ENCODE peak calls at places on chromosomes 6 and 20, in ten cellular contexts. N is left ventricle myocardium inferior; H is effector memory CD4-positive, alpha-beta T cell; G is body of pancreas; K is colonic mucosa; A is cardiac muscle cell; X is iPS DF 6.9; C is aorta; S is PC-9; D is right atrium auricular region. W is an unnamed sample.

GRCh38 chr6:17281100-17281496 is at the start of gene RBM24:
- DNase-seq in N (peak; percentile 44), H (no peak), G (peak; percentile 64), K (peak; percentile 86), A (peak; percentile 62), X (no peak), C (peak; percentile 76), S (peak; percentile 43), D (no peak), W (no peak)

GRCh38 chr6:12543953-12544352 is 172.6 kb upstream of the PHACTR1 start:
- DNase-seq in N (no peak), H (no peak), G (peak; percentile 62), K (no peak), A (no peak), X (no peak), C (no peak), S (no peak), D (no peak), W (no peak)

GRCh38 chr20:10115021-10115420 is 80.2 kb downstream of the ANKEF1 start:
- DNase-seq in N (no peak), H (no peak), G (no peak), K (no peak), A (no peak), X (no peak), C (no peak), S (no peak), D (no peak), W (peak; percentile 53)

GRCh38 chr6:99334526-99335127 is 14.8 kb downstream of the FAXC start:
- DNase-seq in N (no peak), H (no peak), G (peak; percentile 51), K (peak; percentile 22), A (peak; percentile 57), X (no peak), C (no peak), S (peak; percentile 20), D (no peak), W (peak; percentile 44)

GRCh38 chr20:48912065-48912464 is 9.4 kb upstream of the ARFGEF2 start:
- DNase-seq in N (no peak), H (no peak), G (no peak), K (no peak), A (no peak), X (no peak), C (no peak), S (no peak), D (no peak), W (no peak)

GRCh38 chr20:45433316-45433715 is 17.4 kb downstream of the PIGT start:
- DNase-seq in N (peak; percentile 81), H (no peak), G (peak; percentile 26), K (no peak), A (no peak), X (no peak), C (peak; percentile 80), S (peak; percentile 47), D (peak; percentile 67), W (no peak)

GRCh38 chr6:170164271-170164900 is 126.5 kb downstream of the DLL1 start:
- DNase-seq in N (no peak), H (no peak), G (no peak), K (no peak), A (no peak), X (no peak), C (no peak), S (no peak), D (no peak), W (no peak)

GRCh38 chr6:74645108-74645849 is 560.6 kb downstream of the COL12A1 start:
- DNase-seq in N (no peak), H (no peak), G (no peak), K (no peak), A (no peak), X (no peak), C (no peak), S (no peak), D (no peak), W (no peak)

GRCh38 chr6:29792123-29793035 is 35.2 kb upstream of the HLA-G start:
- DNase-seq in N (peak; percentile 77), H (peak; percentile 85), G (peak; percentile 62), K (peak; percentile 83), A (peak; percentile 16), X (no peak), C (peak; percentile 85), S (peak; percentile 69), D (peak; percentile 78), W (peak; percentile 32)

GRCh38 chr6:11414564-11414963 is 123.0 kb upstream of the TMEM170B start:
- DNase-seq in N (no peak), H (peak; percentile 44), G (no peak), K (no peak), A (no peak), X (no peak), C (no peak), S (peak; percentile 69), D (no peak), W (peak; percentile 71)

GRCh38 chr6:168032383-168032760 is 34.9 kb downstream of the KIF25 start:
- DNase-seq in N (no peak), H (no peak), G (no peak), K (peak; percentile 18), A (no peak), X (no peak), C (no peak), S (no peak), D (peak; percentile 55), W (no peak)

GRCh38 chr20:58019027-58019849 is 209.2 kb downstream of the ANKRD60 start:
- DNase-seq in N (no peak), H (no peak), G (no peak), K (peak; percentile 16), A (no peak), X (no peak), C (peak; percentile 61), S (peak; percentile 62), D (peak; percentile 28), W (no peak)

GRCh38 chr6:158848441-158848840 is 29.3 kb upstream of the EZR start:
- DNase-seq in N (no peak), H (no peak), G (peak; percentile 79), K (no peak), A (no peak), X (no peak), C (no peak), S (no peak), D (no peak), W (no peak)

GRCh38 chr20:37816003-37816402 is 86.9 kb upstream of the VSTM2L start:
- DNase-seq in N (no peak), H (no peak), G (no peak), K (no peak), A (no peak), X (peak; percentile 9), C (no peak), S (no peak), D (no peak), W (no peak)

GRCh38 chr6:105591053-105591452 is 188.2 kb upstream of the PREP start:
- DNase-seq in N (no peak), H (no peak), G (no peak), K (no peak), A (no peak), X (no peak), C (no peak), S (no peak), D (no peak), W (no peak)

GRCh38 chr6:105593056-105593455 is 190.2 kb upstream of the PREP start:
- DNase-seq in N (no peak), H (no peak), G (no peak), K (no peak), A (no peak), X (no peak), C (no peak), S (no peak), D (no peak), W (no peak)

GRCh38 chr6:105592329-105592728 is 189.4 kb upstream of the PREP start:
- DNase-seq in N (no peak), H (no peak), G (no peak), K (no peak), A (no peak), X (no peak), C (no peak), S (peak; percentile 47), D (no peak), W (peak; percentile 69)

GRCh38 chr6:105587349-105588115 is 184.7 kb upstream of the PREP start:
- DNase-seq in N (no peak), H (no peak), G (no peak), K (no peak), A (no peak), X (no peak), C (no peak), S (peak; percentile 50), D (no peak), W (no peak)

DNA sequence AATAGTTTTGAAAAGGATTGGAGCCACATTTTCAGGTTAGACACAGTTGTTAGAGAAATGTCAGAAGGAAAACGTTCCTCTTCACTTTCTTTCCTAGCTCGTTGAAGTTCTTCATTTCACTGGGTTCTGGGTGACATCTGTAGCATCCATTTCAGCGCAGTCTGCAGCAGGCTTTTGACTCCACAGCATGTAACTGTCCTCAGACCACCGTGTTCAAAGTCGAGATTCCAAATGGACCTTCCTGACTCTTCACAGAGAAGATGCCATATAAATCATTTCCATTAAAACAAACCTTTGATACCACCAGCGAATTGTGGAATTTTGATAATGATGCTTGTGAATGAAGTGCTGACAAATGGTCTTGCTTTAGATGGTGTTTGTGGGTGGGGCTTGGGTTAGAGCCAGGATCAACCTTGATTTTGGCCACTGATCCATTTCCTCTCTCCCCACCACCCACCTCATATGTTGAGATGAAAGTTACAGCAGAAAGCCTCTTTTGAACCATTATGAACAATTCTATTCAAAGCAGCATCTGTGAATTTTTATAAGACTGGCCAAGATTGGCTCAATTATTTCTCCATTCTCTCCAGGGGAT is 185.3 kb upstream of the PREP start:
- DNase-seq in N (no peak), H (no peak), G (no peak), K (no peak), A (no peak), X (no peak), C (no peak), S (no peak), D (no peak), W (no peak)
- H3K4me1 ChIP-seq in N (peaks cover 11% of the 10 kb centered on the region), H (no peaks in the 10 kb centered on the region), G (no peaks in the 10 kb centered on the region), K (no peaks in the 10 kb centered on the region), A (no peaks in the 10 kb centered on the region), X (no peaks in the 10 kb centered on the region), C (no peaks in the 10 kb centered on the region), S (peaks cover 11% of the 10 kb centered on the region), D (no peaks in the 10 kb centered on the region), W (peaks cover 40% of the 10 kb centered on the region)

GRCh38 chr20:50111829-50112495 is 988 bp downstream of the UBE2V1 start:
- DNase-seq in N (no peak), H (no peak), G (no peak), K (no peak), A (no peak), X (no peak), C (no peak), S (no peak), D (no peak), W (no peak)
- H3K4me1 ChIP-seq in N (peaks cover 93% of the 10 kb centered on the region), H (peaks cover 57% of the 10 kb centered on the region), G (peaks cover 77% of the 10 kb centered on the region), K (peaks cover 31% of the 10 kb centered on the region), A (peaks cover 53% of the 10 kb centered on the region), X (peaks cover 5% of the 10 kb centered on the region), C (no peaks in the 10 kb centered on the region), S (peaks cover 45% of the 10 kb centered on the region), D (no peaks in the 10 kb centered on the region), W (peaks cover 45% of the 10 kb centered on the region)

GRCh38 chr6:52209672-52210626 is 23.8 kb downstream of the IL17A start:
- DNase-seq in N (no peak), H (no peak), G (no peak), K (no peak), A (no peak), X (no peak), C (no peak), S (no peak), D (no peak), W (no peak)
- H3K4me1 ChIP-seq in N (no peaks in the 10 kb centered on the region), H (no peaks in the 10 kb centered on the region), G (no peaks in the 10 kb centered on the region), K (no peaks in the 10 kb centered on the region), A (no peaks in the 10 kb centered on the region), X (no peaks in the 10 kb centered on the region), C (no peaks in the 10 kb centered on the region), S (no peaks in the 10 kb centered on the region), D (no peaks in the 10 kb centered on the region), W (no peaks in the 10 kb centered on the region)

GRCh38 chr20:32507998-32508774 is 76.9 kb downstream of the NOL4L start:
- DNase-seq in N (no peak), H (no peak), G (no peak), K (no peak), A (no peak), X (no peak), C (peak; percentile 33), S (no peak), D (no peak), W (no peak)
- H3K4me1 ChIP-seq in N (no peaks in the 10 kb centered on the region), H (peaks cover 50% of the 10 kb centered on the region), G (peaks cover 18% of the 10 kb centered on the region), K (no peaks in the 10 kb centered on the region), A (peaks cover 42% of the 10 kb centered on the region), X (peaks cover 3% of the 10 kb centered on the region), C (no peaks in the 10 kb centered on the region), S (no peaks in the 10 kb centered on the region), D (no peaks in the 10 kb centered on the region), W (peaks cover 7% of the 10 kb centered on the region)